ENCODE peak calls at places on chromosome 4, in six cellular contexts. Q is KBM-7; D is right cardiac atrium; O is GM12865; X is stimulated activated CD8-positive, alpha-beta memory T cell treated with anti-CD3 and anti-CD28 coated beads, Interleukin-15, amount 100 ng/mL, for 4 hours; M is amygdala. P is an unnamed sample.

GRCh38 chr4:21768349-21769310 is 179.9 kb downstream of the KCNIP4 start:
- DNase-seq in M (no peak), X (no peak), O (peak), D (no peak), Q (peak), P (no peak)

GRCh38 chr4:15742637-15743036 is 35.5 kb upstream of the CD38 start:
- DNase-seq in O (no peak), D (no peak), X (no peak), M (no peak), Q (no peak), P (no peak)

GRCh38 chr4:114782842-114783595 is 184.4 kb downstream of the UGT8 start:
- DNase-seq in D (no peak), M (no peak), O (no peak), X (no peak), Q (no peak), P (no peak)

GRCh38 chr4:38753021-38753806 is 29.6 kb downstream of the TLR10 start:
- DNase-seq in M (no peak), Q (peak), O (no peak), D (peak), X (no peak), P (peak)

GRCh38 chr4:90958256-90958895 is 831.2 kb downstream of the CCSER1 start:
- DNase-seq in D (no peak), Q (no peak), O (no peak), M (no peak), X (no peak), P (peak)

GRCh38 chr4:99759988-99760387 is 56.6 kb upstream of the DAPP1 start:
- DNase-seq in D (no peak), M (no peak), Q (no peak), X (no peak), O (no peak), P (no peak)

GRCh38 chr4:66613591-66613990 is 931.7 kb downstream of the CENPC start:
- DNase-seq in O (no peak), X (no peak), M (no peak), D (no peak), Q (no peak), P (no peak)

GRCh38 chr4:22063613-22064012 is 115.0 kb upstream of the KCNIP4 start:
- DNase-seq in Q (no peak), D (no peak), O (no peak), X (no peak), M (no peak), P (no peak)

GRCh38 chr4:122450847-122451246 is 5.7 kb downstream of the IL2 start:
- DNase-seq in X (peak), D (no peak), Q (peak), O (peak), M (no peak), P (no peak)

GRCh38 chr4:168654206-168655174 is 157.6 kb downstream of the PALLD start:
- DNase-seq in Q (no peak), D (no peak), M (no peak), O (no peak), X (no peak), P (no peak)

GRCh38 chr4:24637173-24637572 is 52.8 kb upstream of the DHX15 start:
- DNase-seq in Q (no peak), O (no peak), M (no peak), D (no peak), X (no peak), P (no peak)

P was measured in epithelial cell of prostate.